ENCODE peak calls at places on chromosomes 12 and 14, in eight cellular contexts. D is adrenal gland, Z is left lung, S is mammary epithelial cell, R is psoas muscle, H is lung, J is cardiac muscle cell, B is pancreas. X is an unnamed sample.

GRCh38 chr12:14998941-14999340 is 26.1 kb downstream of the PDE6H start:
- DNase-seq in H (no peak), R (no peak), Z (no peak), S (no peak), J (no peak), B (no peak), D (no peak), X (no peak)

GRCh38 chr14:93183596-93184317 is 940 bp downstream of the MOAP1 start:
- DNase-seq in D (no peak), H (peak; percentile 56), Z (no peak), J (no peak), R (no peak), B (no peak), S (no peak), X (no peak)

GRCh38 chr12:103441437-103442186 is 54.2 kb downstream of the C12orf42 start:
- DNase-seq in H (no peak), D (no peak), Z (no peak), J (no peak), S (no peak), B (no peak), R (no peak), X (no peak)

GRCh38 chr14:85686908-85687307 is 157.0 kb downstream of the FLRT2 start:
- DNase-seq in R (no peak), D (no peak), H (no peak), S (no peak), Z (no peak), B (no peak), J (no peak), X (no peak)

GRCh38 chr12:46108721-46109120 is 118.3 kb upstream of the SCAF11 start:
- DNase-seq in S (no peak), B (no peak), J (no peak), H (no peak), Z (no peak), D (no peak), R (no peak), X (no peak)

GRCh38 chr12:99053599-99054362 is 408.7 kb downstream of the APAF1 start:
- DNase-seq in Z (no peak), B (no peak), S (no peak), R (no peak), D (no peak), J (no peak), H (no peak), X (no peak)

GRCh38 chr12:61546296-61546695 is 713.9 kb upstream of the USP15 start:
- DNase-seq in J (no peak), Z (no peak), H (no peak), B (no peak), D (no peak), S (peak; percentile 57), R (no peak), X (peak; percentile 37)

GRCh38 chr12:29673346-29673745 is 110.4 kb downstream of the TMTC1 start:
- DNase-seq in B (no peak), J (no peak), Z (no peak), S (peak; percentile 24), H (no peak), D (no peak), R (no peak), X (no peak)

GRCh38 chr12:30930238-30931010 is 3.9 kb downstream of the TSPAN11 start:
- DNase-seq in J (no peak), S (no peak), Z (no peak), H (no peak), R (no peak), D (no peak), B (no peak), X (no peak)

GRCh38 chr14:52265248-52265647 is 2.2 kb upstream of the PTGDR start:
- DNase-seq in S (no peak), H (no peak), J (no peak), R (no peak), Z (no peak), B (no peak), D (no peak), X (no peak)

GRCh38 chr12:53596920-53597363 is 29.2 kb downstream of the ATF7 start:
- DNase-seq in Z (no peak), R (no peak), B (no peak), D (no peak), H (no peak), J (peak; percentile 14), S (no peak), X (no peak)

GRCh38 chr12:106736051-106736957 is 38.2 kb upstream of the RIC8B start:
- DNase-seq in S (no peak), Z (no peak), H (no peak), J (no peak), R (no peak), B (no peak), D (no peak), X (no peak)
- TF ChIP-seq CTCF in S (no peak), Z (no peak), H (no peak), J (no peak), R (peak; percentile 17), B (no peak), D (no peak), X (no peak)

GRCh38 chr14:21106191-21106505 is 5.3 kb downstream of the TMEM253 start:
- DNase-seq in D (peak; percentile 56), S (peak; percentile 52), H (no peak), B (no peak), Z (no peak), J (no peak), R (no peak), X (no peak)
- H3K4me1 ChIP-seq in D (peaks cover 29% of the 10 kb centered on the region), S (peaks cover 52% of the 10 kb centered on the region), H (peaks cover 7% of the 10 kb centered on the region), B (peaks cover 30% of the 10 kb centered on the region), Z (peaks cover 42% of the 10 kb centered on the region), J (peaks cover 23% of the 10 kb centered on the region), R (peaks cover 26% of the 10 kb centered on the region), X (peaks cover 38% of the 10 kb centered on the region)

DNA sequence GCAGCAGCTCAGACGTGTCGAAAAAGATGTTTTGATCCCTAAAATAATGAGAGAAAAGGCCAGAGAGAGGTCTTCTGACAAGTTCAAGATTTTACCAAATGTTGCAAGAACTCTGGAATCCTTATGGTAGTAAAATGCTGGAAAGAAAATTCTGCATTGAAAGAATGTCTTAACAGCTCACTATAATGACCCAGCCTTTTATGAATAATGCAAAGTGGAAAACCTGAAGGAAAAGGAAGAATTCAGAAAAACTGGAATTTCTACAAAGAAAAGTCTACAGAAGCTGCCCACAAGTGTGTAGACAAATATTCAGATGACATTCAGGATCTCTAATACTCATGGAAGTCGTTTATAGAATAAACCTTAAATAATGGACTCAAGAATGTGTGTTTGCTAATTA is 1.8 kb upstream of the CCDC88C start:
- DNase-seq in R (no peak), B (no peak), D (no peak), Z (no peak), H (no peak), J (no peak), S (no peak), X (no peak)
- H3K27ac ChIP-seq in R (no peak overlapping the region), B (no peak overlapping the region), D (no peak overlapping the region), Z (no peak overlapping the region), H (no peak overlapping the region), J (no peak overlapping the region), S (no peak overlapping the region), X (no peak overlapping the region)

DNA sequence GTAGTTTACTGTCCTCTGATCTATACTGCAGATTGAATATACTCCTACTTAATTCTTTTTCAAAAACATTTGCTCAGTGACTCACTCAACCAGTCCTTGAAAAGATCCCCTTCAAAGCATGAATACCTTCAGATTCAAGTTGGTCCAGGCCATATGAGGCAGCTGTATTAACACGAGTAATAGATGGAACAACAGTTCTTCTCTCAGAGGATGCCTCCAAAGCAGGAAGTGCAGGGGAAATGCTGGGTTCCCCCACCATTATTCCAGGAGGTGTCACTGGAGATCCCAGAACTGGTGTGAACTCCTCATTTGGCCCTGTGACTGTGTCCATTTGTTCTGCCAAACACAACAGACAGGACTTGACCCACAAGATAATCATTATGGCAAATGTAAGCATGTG is 20.6 kb downstream of the ARMH4 start:
- DNase-seq in Z (no peak), H (no peak), J (no peak), R (no peak), D (no peak), B (no peak), S (peak; percentile 25), X (peak; percentile 46)
- TF ChIP-seq CTCF in Z (no peak), H (no peak), J (no peak), R (no peak), D (no peak), B (no peak), S (no peak), X (peak; percentile 32)

DNA sequence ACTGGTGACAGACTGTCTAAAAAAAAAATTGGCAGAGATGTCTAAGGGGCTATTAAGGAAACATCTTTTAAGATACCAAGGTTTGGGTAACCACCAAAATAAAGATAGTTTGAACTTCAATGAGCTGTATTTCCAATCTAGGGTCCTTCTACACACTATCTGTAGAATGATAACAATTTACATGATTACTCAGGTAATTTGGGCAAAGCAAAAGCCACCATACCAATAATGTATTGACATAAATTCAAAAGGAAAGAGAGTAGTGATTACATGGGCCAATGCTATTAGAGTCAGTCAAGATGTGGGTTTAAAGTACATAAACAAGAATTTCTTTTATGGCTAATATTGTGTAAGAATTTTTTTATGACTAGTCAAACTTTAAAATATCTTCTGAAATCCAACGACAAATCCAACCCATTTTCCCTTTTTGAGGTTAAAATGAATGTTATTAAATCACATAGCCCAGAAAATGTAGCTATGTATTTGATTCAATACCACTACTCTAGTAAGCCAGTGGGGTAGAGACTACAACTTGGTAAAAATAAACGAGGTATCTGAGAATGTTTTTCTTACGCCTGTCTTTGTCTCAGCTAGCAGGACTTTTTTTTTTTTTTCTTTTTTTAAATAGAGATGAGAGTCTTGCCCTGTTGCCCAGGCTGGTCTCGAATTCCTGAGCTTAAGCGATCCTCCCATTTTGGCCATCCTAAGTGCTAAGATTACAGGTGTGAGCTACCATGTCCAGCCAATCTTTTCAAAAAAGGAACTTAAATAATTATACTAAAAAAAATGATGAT is 10.4 kb downstream of the PNN start:
- DNase-seq in D (no peak), Z (no peak), S (no peak), J (no peak), H (no peak), B (no peak), R (no peak), X (no peak)
- H3K4me1 ChIP-seq in D (no peaks in the 10 kb centered on the region), Z (peaks cover 9% of the 10 kb centered on the region), S (peaks cover 15% of the 10 kb centered on the region), J (no peaks in the 10 kb centered on the region), H (peaks cover 4% of the 10 kb centered on the region), B (no peaks in the 10 kb centered on the region), R (no peaks in the 10 kb centered on the region), X (peaks cover 11% of the 10 kb centered on the region)